ENCODE peak calls at places on chromosomes 11 and 22, in five cellular contexts. One of them, this sample, is unnamed.
A peak's percentile ranks its signal among the peaks of the same experiment; 100 is the strongest.

GRCh38 chr11:35144811-35145210 is 5.8 kb downstream of the CD44 start:
- DNase-seq in IMR-90: peak; percentile 72
- DNase-seq in CD8-positive, alpha-beta memory T cell: no peak
- DNase-seq in HCT116: no peak
- DNase-seq in heart right ventricle: no peak
- DNase-seq in this sample: no peak

GRCh38 chr11:78460468-78460867 is 42.8 kb upstream of the GAB2 start:
- DNase-seq in heart right ventricle: no peak
- DNase-seq in IMR-90: peak; percentile 71
- DNase-seq in HCT116: no peak
- DNase-seq in CD8-positive, alpha-beta memory T cell: no peak
- DNase-seq in this sample: no peak

GRCh38 chr11:118342503-118343161 is at the start of gene CD3D:
- DNase-seq in heart right ventricle: no peak
- DNase-seq in IMR-90: no peak
- DNase-seq in HCT116: no peak
- DNase-seq in CD8-positive, alpha-beta memory T cell: peak; percentile 54
- DNase-seq in this sample: no peak

GRCh38 chr11:66722745-66723651 is 6.0 kb downstream of the SPTBN2 start:
- DNase-seq in HCT116: no peak
- DNase-seq in IMR-90: no peak
- DNase-seq in heart right ventricle: no peak
- DNase-seq in CD8-positive, alpha-beta memory T cell: no peak
- DNase-seq in this sample: no peak

GRCh38 chr11:131724436-131724995 is 354.1 kb downstream of the NTM start:
- DNase-seq in CD8-positive, alpha-beta memory T cell: no peak
- DNase-seq in heart right ventricle: no peak
- DNase-seq in IMR-90: no peak
- DNase-seq in HCT116: no peak
- DNase-seq in this sample: no peak

GRCh38 chr11:10696797-10697620 is 3.5 kb upstream of the IRAG1 start:
- DNase-seq in heart right ventricle: peak; percentile 46
- DNase-seq in IMR-90: no peak
- DNase-seq in HCT116: no peak
- DNase-seq in CD8-positive, alpha-beta memory T cell: no peak
- DNase-seq in this sample: no peak

GRCh38 chr11:9568854-9569587 is 4.4 kb upstream of the WEE1 start:
- DNase-seq in IMR-90: peak; percentile 89
- DNase-seq in HCT116: peak; percentile 59
- DNase-seq in CD8-positive, alpha-beta memory T cell: no peak
- DNase-seq in heart right ventricle: peak; percentile 61
- DNase-seq in this sample: peak; percentile 94

GRCh38 chr11:1260023-1260501 is 37.2 kb downstream of the MUC5B start:
- DNase-seq in CD8-positive, alpha-beta memory T cell: peak; percentile 13
- DNase-seq in heart right ventricle: no peak
- DNase-seq in IMR-90: no peak
- DNase-seq in HCT116: peak; percentile 42
- DNase-seq in this sample: no peak

GRCh38 chr11:65053826-65054503 is 4.4 kb downstream of the NAALADL1 start:
- DNase-seq in IMR-90: no peak
- DNase-seq in HCT116: no peak
- DNase-seq in heart right ventricle: no peak
- DNase-seq in CD8-positive, alpha-beta memory T cell: no peak
- DNase-seq in this sample: no peak

GRCh38 chr11:117045196-117045595 is 53.0 kb downstream of the SIK3 start:
- DNase-seq in CD8-positive, alpha-beta memory T cell: no peak
- DNase-seq in HCT116: no peak
- DNase-seq in heart right ventricle: no peak
- DNase-seq in IMR-90: peak; percentile 61
- DNase-seq in this sample: peak; percentile 26

GRCh38 chr11:124761301-124762021 is 629 bp downstream of the ESAM start:
- DNase-seq in HCT116: no peak
- DNase-seq in CD8-positive, alpha-beta memory T cell: no peak
- DNase-seq in IMR-90: no peak
- DNase-seq in heart right ventricle: peak; percentile 81
- DNase-seq in this sample: no peak

GRCh38 chr11:124760205-124760652 is 1.9 kb downstream of the ESAM start:
- DNase-seq in HCT116: no peak
- DNase-seq in heart right ventricle: peak; percentile 56
- DNase-seq in IMR-90: no peak
- DNase-seq in CD8-positive, alpha-beta memory T cell: no peak
- DNase-seq in this sample: no peak

GRCh38 chr11:124760806-124761205 is 1.3 kb downstream of the ESAM start:
- DNase-seq in CD8-positive, alpha-beta memory T cell: no peak
- DNase-seq in heart right ventricle: no peak
- DNase-seq in IMR-90: no peak
- DNase-seq in HCT116: no peak
- DNase-seq in this sample: no peak

GRCh38 chr11:124758355-124759267 is 3.5 kb downstream of the ESAM start:
- DNase-seq in HCT116: peak; percentile 59
- DNase-seq in IMR-90: peak; percentile 44
- DNase-seq in heart right ventricle: peak; percentile 70
- DNase-seq in CD8-positive, alpha-beta memory T cell: peak; percentile 47
- DNase-seq in this sample: no peak

GRCh38 chr11:124759268-124760204 is 2.6 kb downstream of the ESAM start:
- DNase-seq in IMR-90: no peak
- DNase-seq in CD8-positive, alpha-beta memory T cell: no peak
- DNase-seq in heart right ventricle: peak; percentile 88
- DNase-seq in HCT116: no peak
- DNase-seq in this sample: no peak
- H3K27me3 ChIP-seq in IMR-90: peaks cover 17% of the 10 kb centered on the region
- H3K27me3 ChIP-seq in CD8-positive, alpha-beta memory T cell: peaks cover 44% of the 10 kb centered on the region
- H3K27me3 ChIP-seq in heart right ventricle: peaks cover 48% of the 10 kb centered on the region
- H3K27me3 ChIP-seq in HCT116: no peaks in the 10 kb centered on the region
- H3K27me3 ChIP-seq in this sample: peaks cover 23% of the 10 kb centered on the region

GRCh38 chr11:76278526-76278925 is 72.2 kb upstream of the WNT11 start:
- DNase-seq in CD8-positive, alpha-beta memory T cell: no peak
- DNase-seq in heart right ventricle: no peak
- DNase-seq in IMR-90: no peak
- DNase-seq in HCT116: no peak
- DNase-seq in this sample: no peak
- H3K27me3 ChIP-seq in CD8-positive, alpha-beta memory T cell: no peaks in the 10 kb centered on the region
- H3K27me3 ChIP-seq in heart right ventricle: no peaks in the 10 kb centered on the region
- H3K27me3 ChIP-seq in IMR-90: peaks cover 81% of the 10 kb centered on the region
- H3K27me3 ChIP-seq in HCT116: no peaks in the 10 kb centered on the region
- H3K27me3 ChIP-seq in this sample: peaks cover 8% of the 10 kb centered on the region

DNA sequence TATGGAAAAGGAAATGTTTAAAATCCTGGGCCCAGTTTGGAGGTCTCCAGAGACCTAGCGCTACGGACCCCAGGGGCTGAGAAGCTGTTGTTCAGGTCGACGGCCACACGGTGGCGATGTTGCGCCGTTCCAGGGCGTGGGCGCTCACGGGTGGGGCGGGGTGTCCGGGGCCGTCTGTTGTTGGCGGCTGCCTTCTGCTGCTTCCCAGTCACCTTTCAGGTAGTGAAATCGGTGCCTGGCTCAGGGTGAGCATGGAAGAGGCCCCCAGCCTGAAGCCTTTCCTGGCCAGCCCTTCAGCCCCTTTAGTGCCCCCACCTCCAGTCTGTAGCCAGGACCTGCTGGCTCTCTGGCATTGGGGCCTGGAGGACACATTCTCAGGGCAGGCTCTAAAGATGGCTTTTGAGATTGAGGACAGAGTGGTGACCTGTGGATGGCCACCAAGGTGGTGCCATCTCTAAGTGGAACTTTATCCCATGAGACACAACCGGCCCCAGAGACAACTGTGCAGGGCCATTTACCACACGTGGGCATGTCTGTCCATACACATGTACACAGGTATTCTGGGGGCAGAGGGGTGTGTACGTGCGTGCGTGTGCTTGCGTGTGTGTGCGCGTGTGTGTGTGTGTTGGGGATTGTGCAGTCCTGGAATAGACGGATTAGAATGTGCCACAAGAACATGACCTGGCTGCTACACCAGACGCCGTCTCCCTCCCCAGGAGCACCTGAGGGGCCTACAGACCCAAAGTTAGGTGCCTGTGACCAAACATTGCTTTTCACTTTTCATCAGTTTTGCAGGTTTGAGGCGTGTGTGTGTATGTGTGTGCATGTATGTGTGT is 53.8 kb downstream of the ST14 start:
- DNase-seq in CD8-positive, alpha-beta memory T cell: peak; percentile 59
- DNase-seq in IMR-90: peak; percentile 6
- DNase-seq in HCT116: peak; percentile 3
- DNase-seq in heart right ventricle: peak; percentile 41
- DNase-seq in this sample: no peak
- H3K27me3 ChIP-seq in CD8-positive, alpha-beta memory T cell: no peaks in the 10 kb centered on the region
- H3K27me3 ChIP-seq in IMR-90: peaks cover 46% of the 10 kb centered on the region
- H3K27me3 ChIP-seq in HCT116: no peaks in the 10 kb centered on the region
- H3K27me3 ChIP-seq in heart right ventricle: no peaks in the 10 kb centered on the region
- H3K27me3 ChIP-seq in this sample: peaks cover 38% of the 10 kb centered on the region

DNA sequence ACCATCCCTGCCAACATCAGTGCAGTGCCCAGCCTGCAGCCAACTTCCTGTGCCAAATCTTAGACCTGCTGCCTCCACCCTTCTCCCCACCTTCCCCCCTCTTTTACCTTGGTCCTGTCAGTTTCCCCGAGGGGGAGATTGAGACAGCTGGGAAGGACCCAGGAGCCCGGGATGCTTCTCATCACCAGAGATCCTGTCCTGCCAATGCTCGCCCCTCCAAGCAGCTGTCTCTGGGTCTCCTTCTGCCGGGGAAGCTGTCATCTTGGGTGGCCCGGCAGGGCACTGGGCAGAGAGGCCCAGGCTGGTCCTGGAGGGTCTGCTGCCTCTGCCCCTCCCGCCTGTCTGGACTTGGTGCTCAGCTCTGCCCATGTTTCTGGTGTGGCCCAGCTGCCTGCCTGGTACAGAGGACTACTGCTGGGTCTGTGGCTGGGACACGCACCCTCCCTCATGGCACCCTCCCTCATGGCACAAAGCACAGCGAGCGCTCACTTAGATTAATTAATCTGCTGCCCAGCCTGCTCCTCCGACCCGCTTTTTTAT is 60.4 kb upstream of the THY1 start:
- DNase-seq in heart right ventricle: no peak
- DNase-seq in HCT116: no peak
- DNase-seq in IMR-90: no peak
- DNase-seq in CD8-positive, alpha-beta memory T cell: no peak
- DNase-seq in this sample: no peak
- H3K27me3 ChIP-seq in heart right ventricle: peaks cover 25% of the 10 kb centered on the region
- H3K27me3 ChIP-seq in HCT116: no peaks in the 10 kb centered on the region
- H3K27me3 ChIP-seq in IMR-90: peaks cover 52% of the 10 kb centered on the region
- H3K27me3 ChIP-seq in CD8-positive, alpha-beta memory T cell: peaks cover 7% of the 10 kb centered on the region
- H3K27me3 ChIP-seq in this sample: peaks cover 11% of the 10 kb centered on the region

GRCh38 chr22:44996648-44997047 is 13.2 kb downstream of the PHF21B start:
- DNase-seq in HCT116: no peak
- DNase-seq in IMR-90: no peak
- DNase-seq in heart right ventricle: no peak
- DNase-seq in CD8-positive, alpha-beta memory T cell: no peak
- DNase-seq in this sample: no peak

GRCh38 chr22:44999687-45000086 is 10.1 kb downstream of the PHF21B start:
- DNase-seq in HCT116: no peak
- DNase-seq in IMR-90: no peak
- DNase-seq in CD8-positive, alpha-beta memory T cell: no peak
- DNase-seq in heart right ventricle: no peak
- DNase-seq in this sample: no peak

GRCh38 chr22:44999231-44999630 is 10.6 kb downstream of the PHF21B start:
- DNase-seq in heart right ventricle: no peak
- DNase-seq in CD8-positive, alpha-beta memory T cell: no peak
- DNase-seq in HCT116: no peak
- DNase-seq in IMR-90: no peak
- DNase-seq in this sample: no peak

GRCh38 chr22:44997060-44997459 is 12.7 kb downstream of the PHF21B start:
- DNase-seq in IMR-90: no peak
- DNase-seq in CD8-positive, alpha-beta memory T cell: no peak
- DNase-seq in HCT116: no peak
- DNase-seq in heart right ventricle: no peak
- DNase-seq in this sample: no peak

GRCh38 chr22:44998296-44998695 is 11.5 kb downstream of the PHF21B start:
- DNase-seq in IMR-90: no peak
- DNase-seq in HCT116: no peak
- DNase-seq in CD8-positive, alpha-beta memory T cell: no peak
- DNase-seq in heart right ventricle: no peak
- DNase-seq in this sample: no peak
- H3K27me3 ChIP-seq in IMR-90: peaks cover 53% of the 10 kb centered on the region
- H3K27me3 ChIP-seq in HCT116: peaks cover 20% of the 10 kb centered on the region
- H3K27me3 ChIP-seq in CD8-positive, alpha-beta memory T cell: no peaks in the 10 kb centered on the region
- H3K27me3 ChIP-seq in heart right ventricle: peaks cover 20% of the 10 kb centered on the region
- H3K27me3 ChIP-seq in this sample: peaks cover 3% of the 10 kb centered on the region

DNA sequence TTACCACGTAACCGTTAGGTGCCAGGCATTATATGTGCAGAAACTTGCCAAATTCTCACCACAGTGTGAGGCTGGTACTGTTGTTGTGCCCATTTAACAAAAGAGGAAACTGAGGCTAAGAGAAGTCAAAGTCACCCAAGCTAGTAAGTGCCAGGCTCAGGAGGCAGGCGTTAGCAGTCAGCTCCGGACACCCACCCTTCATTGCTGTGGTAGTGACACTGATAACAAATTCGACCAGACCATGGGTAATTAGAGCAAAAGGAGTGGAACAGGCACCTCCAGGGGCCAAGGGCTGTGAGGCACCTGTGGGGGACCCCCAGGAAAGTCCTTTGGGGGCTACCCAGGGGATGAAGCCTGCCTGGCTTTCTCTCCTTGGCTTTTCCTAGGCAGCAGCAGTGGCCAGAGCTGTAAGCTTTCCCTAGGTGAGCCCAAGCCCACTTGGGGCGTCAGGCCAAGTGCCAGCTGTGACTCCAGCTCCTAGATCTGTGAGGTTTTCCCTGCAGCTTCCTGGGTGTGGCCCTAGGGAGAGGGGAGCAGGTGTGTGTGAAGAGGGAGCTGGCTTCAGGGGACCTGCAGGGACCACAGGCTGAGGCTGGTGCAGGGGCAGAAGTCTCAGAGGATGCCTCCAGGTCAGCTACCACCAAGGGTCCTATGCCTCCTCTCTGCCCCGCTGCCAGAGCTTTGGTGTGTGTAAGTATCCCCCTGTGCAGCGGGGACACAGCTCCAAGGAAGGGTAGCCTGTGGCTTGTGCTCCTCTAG is 19.7 kb upstream of the ALX4 start:
- DNase-seq in IMR-90: no peak
- DNase-seq in heart right ventricle: no peak
- DNase-seq in CD8-positive, alpha-beta memory T cell: no peak
- DNase-seq in HCT116: no peak
- DNase-seq in this sample: no peak
- H3K27me3 ChIP-seq in IMR-90: peaks cover 78% of the 10 kb centered on the region
- H3K27me3 ChIP-seq in heart right ventricle: peaks cover 80% of the 10 kb centered on the region
- H3K27me3 ChIP-seq in CD8-positive, alpha-beta memory T cell: peaks cover 9% of the 10 kb centered on the region
- H3K27me3 ChIP-seq in HCT116: no peaks in the 10 kb centered on the region
- H3K27me3 ChIP-seq in this sample: peaks cover 11% of the 10 kb centered on the region

DNA sequence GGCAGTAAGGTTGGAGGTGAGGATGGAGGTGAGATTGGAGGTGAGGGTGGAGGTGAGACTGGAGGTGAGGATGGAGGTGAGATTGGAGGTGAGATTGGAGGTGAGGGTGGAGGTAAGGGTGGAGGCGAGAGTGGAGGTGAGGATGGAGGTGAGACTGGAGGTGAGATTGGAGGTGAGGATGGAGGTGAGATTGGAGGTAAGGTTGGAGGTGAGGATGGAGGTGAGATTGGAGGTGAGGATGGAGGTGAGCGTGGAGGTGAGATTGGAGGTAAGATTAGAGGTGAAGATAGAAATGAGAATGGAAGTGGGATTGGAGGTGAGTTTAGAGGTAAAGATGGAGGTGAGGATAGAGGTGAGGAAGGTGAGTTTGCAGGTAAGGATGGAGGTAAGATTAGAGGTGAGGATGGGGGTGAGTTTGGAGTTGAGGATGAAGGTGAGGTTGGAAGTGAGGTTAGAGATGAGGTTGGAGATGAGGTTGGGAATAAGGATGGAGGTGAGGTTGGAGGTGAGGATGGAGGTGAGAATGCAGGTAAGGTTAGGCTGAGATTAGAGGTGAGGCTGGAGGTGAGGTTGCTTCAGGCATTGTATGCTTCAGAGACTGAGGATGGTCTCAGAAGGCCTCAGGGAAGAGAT is 12.2 kb downstream of the NCF4 start:
- DNase-seq in HCT116: no peak
- DNase-seq in heart right ventricle: no peak
- DNase-seq in CD8-positive, alpha-beta memory T cell: no peak
- DNase-seq in IMR-90: no peak
- DNase-seq in this sample: no peak
- H3K27me3 ChIP-seq in HCT116: no peaks in the 10 kb centered on the region
- H3K27me3 ChIP-seq in heart right ventricle: peaks cover 38% of the 10 kb centered on the region
- H3K27me3 ChIP-seq in CD8-positive, alpha-beta memory T cell: no peaks in the 10 kb centered on the region
- H3K27me3 ChIP-seq in IMR-90: peaks cover 23% of the 10 kb centered on the region
- H3K27me3 ChIP-seq in this sample: peaks cover 10% of the 10 kb centered on the region

GRCh38 chr11:17777086-17777725 is 42.6 kb downstream of the KCNC1 start:
- DNase-seq in HCT116: no peak
- DNase-seq in heart right ventricle: no peak
- DNase-seq in CD8-positive, alpha-beta memory T cell: no peak
- DNase-seq in IMR-90: no peak
- DNase-seq in this sample: no peak
- H3K27me3 ChIP-seq in HCT116: no peaks in the 10 kb centered on the region
- H3K27me3 ChIP-seq in heart right ventricle: no peaks in the 10 kb centered on the region
- H3K27me3 ChIP-seq in CD8-positive, alpha-beta memory T cell: no peaks in the 10 kb centered on the region
- H3K27me3 ChIP-seq in IMR-90: no peaks in the 10 kb centered on the region
- H3K27me3 ChIP-seq in this sample: no peaks in the 10 kb centered on the region